ENCODE peak calls at places on chromosome 1, in five cellular contexts. F is HepG2, Y is hepatocyte, B is upper lobe of right lung, Q is ascending aorta. H is an unnamed sample. For H3K4me1, the result is how much of the 10 kb centered on the place peaks cover.

GRCh38 chr1:190475394-190476250 is 2.0 kb downstream of the BRINP3 start:
- DNase-seq in B (peak), Y (peak), F (no peak), Q (no peak), H (no peak)

GRCh38 chr1:94634977-94635416 is 93.4 kb upstream of the F3 start:
- DNase-seq in B (no peak), Y (no peak), F (no peak), Q (no peak), H (no peak)

GRCh38 chr1:240956020-240956419 is 344.1 kb upstream of the GREM2 start:
- DNase-seq in B (no peak), Y (no peak), F (no peak), Q (no peak), H (no peak)

GRCh38 chr1:205668951-205669340 is 11.4 kb downstream of the SLC45A3 start:
- DNase-seq in Q (no peak), F (peak), B (no peak), Y (no peak), H (no peak)

GRCh38 chr1:93516164-93516563 is 68.2 kb downstream of the FNBP1L start:
- DNase-seq in Q (no peak), F (no peak), B (no peak), Y (no peak), H (no peak)

GRCh38 chr1:227734546-227734857 is 600 bp downstream of the JMJD4 start:
- DNase-seq in F (no peak), Y (no peak), Q (no peak), B (no peak), H (no peak)

GRCh38 chr1:92094112-92094511 is 14.0 kb downstream of the BTBD8 start:
- DNase-seq in B (no peak), F (no peak), Q (no peak), Y (no peak), H (no peak)

GRCh38 chr1:36269408-36269838 is 36.7 kb upstream of the SH3D21 start:
- DNase-seq in Q (no peak), B (no peak), Y (peak), F (peak), H (no peak)

GRCh38 chr1:40153073-40153770 is 8.0 kb upstream of the RLF start:
- DNase-seq in Y (peak), B (no peak), F (peak), Q (no peak), H (no peak)

GRCh38 chr1:32361674-32362473 is 411 bp downstream of the FAM229A start:
- DNase-seq in B (peak), Y (peak), Q (no peak), F (no peak), H (peak)

GRCh38 chr1:181482521-181483083 is 715 bp upstream of the CACNA1E start:
- DNase-seq in F (no peak), Y (peak), Q (no peak), B (peak), H (no peak)
- H3K4me3 ChIP-seq in F (no peak), Y (peak), Q (no peak), B (no peak), H (peak)

GRCh38 chr1:41433501-41433900 is 51.0 kb downstream of the EDN2 start:
- DNase-seq in Q (no peak), Y (no peak), B (no peak), F (no peak), H (no peak)

GRCh38 chr1:41435570-41436178 is 48.8 kb downstream of the EDN2 start:
- DNase-seq in Y (peak), F (no peak), Q (no peak), B (no peak), H (no peak)

GRCh38 chr1:41434748-41435449 is 49.6 kb downstream of the EDN2 start:
- DNase-seq in F (no peak), B (no peak), Y (no peak), Q (no peak), H (no peak)

GRCh38 chr1:41432481-41433280 is 51.8 kb downstream of the EDN2 start:
- DNase-seq in B (peak), Y (peak), Q (peak), F (peak), H (peak)

DNA sequence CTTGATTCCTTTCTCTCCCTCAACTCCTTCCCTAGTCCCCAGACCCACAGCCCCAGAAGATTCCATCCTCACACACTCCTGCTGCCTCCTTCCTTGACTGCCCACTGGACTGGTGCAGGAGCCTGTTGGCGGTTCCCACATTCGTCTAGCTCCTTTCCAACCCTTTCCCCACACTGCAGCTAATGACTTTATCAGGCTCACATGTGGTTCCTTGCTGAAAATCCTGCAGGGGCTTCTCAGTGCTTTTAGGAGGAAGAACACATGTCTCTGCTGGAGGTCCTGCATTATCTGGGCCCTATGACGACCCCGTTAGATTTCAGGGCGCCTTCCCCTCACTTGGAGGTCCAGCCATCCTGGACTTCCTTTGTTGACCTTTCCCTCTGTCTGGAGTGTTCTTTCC is 50.2 kb downstream of the EDN2 start:
- DNase-seq in F (no peak), Q (no peak), Y (no peak), B (no peak), H (no peak)
- H3K4me1 ChIP-seq in F (under half), Q (under half), Y (under half), B (under half), H (under half)

GRCh38 chr1:44616991-44617702 is 57.1 kb downstream of the TMEM53 start:
- DNase-seq in B (no peak), Q (no peak), Y (peak), F (no peak), H (no peak)
- H3K4me3 ChIP-seq in B (peak), Q (peak), Y (peak), F (peak), H (peak)

GRCh38 chr1:167565922-167566321 is 12.4 kb upstream of the CREG1 start:
- DNase-seq in Q (no peak), F (no peak), Y (no peak), B (no peak), H (no peak)
- H3K4me1 ChIP-seq in Q (under half), F (under half), Y (under half), B (under half), H (under half)

GRCh38 chr1:116668277-116668676 is 744 bp upstream of the IGSF3 start:
- DNase-seq in Q (no peak), F (no peak), Y (no peak), B (no peak), H (no peak)
- H3K4me3 ChIP-seq in Q (no peak), F (no peak), Y (no peak), B (no peak), H (peak)

GRCh38 chr1:223017291-223017690 is 125.8 kb downstream of the TLR5 start:
- DNase-seq in B (no peak), Q (no peak), F (no peak), Y (no peak), H (no peak)

GRCh38 chr1:223018534-223018933 is 124.5 kb downstream of the TLR5 start:
- DNase-seq in Q (no peak), F (no peak), Y (no peak), B (no peak), H (no peak)

GRCh38 chr1:223020770-223021169 is 122.3 kb downstream of the TLR5 start:
- DNase-seq in B (no peak), Y (no peak), Q (no peak), F (no peak), H (no peak)

GRCh38 chr1:223016890-223017289 is 126.2 kb downstream of the TLR5 start:
- DNase-seq in B (no peak), Y (no peak), F (no peak), Q (no peak), H (no peak)

DNA sequence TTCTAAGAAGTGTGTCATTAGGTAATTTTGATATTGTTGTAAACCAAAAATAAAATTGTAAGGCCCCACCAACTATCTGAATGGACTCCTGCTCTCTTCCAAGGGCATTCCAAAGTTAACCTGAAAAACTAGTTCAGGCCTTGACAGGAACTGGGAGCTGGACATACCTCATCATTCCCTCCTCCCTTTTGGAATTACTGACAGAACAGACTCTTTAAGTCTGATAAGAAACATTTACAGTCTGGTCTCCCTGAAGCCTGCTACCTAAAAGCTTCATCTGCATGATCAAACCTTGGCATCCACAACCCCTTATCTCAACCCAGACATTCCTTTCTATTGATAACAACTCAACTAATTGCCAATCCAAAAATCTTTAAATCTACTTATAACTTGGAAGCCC is 123.8 kb downstream of the TLR5 start:
- DNase-seq in F (no peak), Q (no peak), B (no peak), Y (no peak), H (no peak)
- H3K4me1 ChIP-seq in F (under half), Q (under half), B (under half), Y (under half), H (under half)

DNA sequence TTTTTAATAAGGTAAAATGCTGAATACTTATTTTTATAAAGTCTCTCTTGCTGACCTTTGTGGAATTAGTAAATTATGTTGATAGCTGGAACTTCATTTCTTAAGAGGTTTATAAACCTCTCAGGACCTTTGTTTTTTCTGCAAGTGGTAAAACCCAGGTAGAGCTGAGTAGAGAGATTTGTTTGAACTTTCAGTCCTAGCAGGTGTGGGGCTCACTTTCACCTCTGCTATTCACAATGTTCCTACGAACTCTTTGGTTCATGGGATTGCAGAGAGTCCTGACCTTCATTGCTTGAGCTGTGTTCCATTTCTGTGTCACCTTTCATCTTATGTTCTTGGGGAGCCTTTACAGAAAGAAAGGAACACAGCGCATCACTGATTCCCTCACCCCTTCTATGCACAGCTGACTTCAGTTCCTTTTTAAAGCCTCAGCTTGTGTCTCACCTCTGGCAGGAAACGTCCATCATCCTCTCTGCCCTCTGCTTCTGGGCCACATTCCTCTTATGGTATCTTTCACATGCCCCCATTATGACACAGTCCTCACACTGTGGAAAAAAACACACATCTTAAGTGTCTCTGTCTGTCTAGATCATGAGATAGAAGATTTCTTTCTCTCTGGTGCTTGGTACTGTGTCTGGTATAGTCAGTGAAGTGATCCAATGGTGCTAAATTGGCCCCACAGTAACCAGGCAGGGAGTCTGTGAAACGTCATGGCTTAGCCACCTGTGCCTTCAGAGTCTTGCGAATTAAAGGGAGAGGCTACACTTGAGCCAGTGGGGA is 262.5 kb upstream of the B3GALT2 start:
- DNase-seq in Y (no peak), B (no peak), F (no peak), Q (no peak), H (no peak)
- H3K4me3 ChIP-seq in Y (no peak), B (no peak), F (no peak), Q (no peak), H (no peak)

GRCh38 chr1:53408755-53409129 is 50.5 kb upstream of the DMRTB1 start:
- DNase-seq in Q (no peak), F (no peak), Y (no peak), B (no peak), H (no peak)
- H3K4me1 ChIP-seq in Q (under half), F (under half), Y (under half), B (under half), H (under half)

GRCh38 chr1:233905416-233906051 is 1.1 kb downstream of the SLC35F3 start:
- DNase-seq in Q (no peak), B (no peak), Y (no peak), F (no peak), H (no peak)
- H3K4me3 ChIP-seq in Q (peak), B (no peak), Y (peak), F (no peak), H (no peak)

GRCh38 chr1:202217951-202218350 is 24.4 kb downstream of the LGR6 start:
- DNase-seq in B (no peak), F (no peak), Q (no peak), Y (no peak), H (no peak)

GRCh38 chr1:202221911-202222909 is 28.6 kb downstream of the LGR6 start:
- DNase-seq in Y (peak), B (no peak), Q (no peak), F (peak), H (no peak)

GRCh38 chr1:202217516-202217915 is 23.9 kb downstream of the LGR6 start:
- DNase-seq in B (no peak), Y (no peak), F (no peak), Q (no peak), H (no peak)

GRCh38 chr1:202223110-202223834 is 29.7 kb downstream of the LGR6 start:
- DNase-seq in Y (no peak), B (no peak), F (no peak), Q (no peak), H (no peak)

GRCh38 chr1:202220733-202221132 is 27.1 kb downstream of the LGR6 start:
- DNase-seq in Q (no peak), B (no peak), F (no peak), Y (no peak), H (no peak)
- H3K4me1 ChIP-seq in Q (under half), B (under half), F (under half), Y (under half), H (under half)

H was measured in thoracic aorta.